ENCODE peak calls at places on chromosomes 3 and 15, in five cellular contexts. Y is psoas muscle, J is cardiac muscle cell, H is neural progenitor cell, R is H9. M is an unnamed sample.
A peak's percentile ranks its signal among the peaks of the same experiment; 100 is the strongest.

GRCh38 chr3:171615742-171616141 is 155.5 kb upstream of the TNIK start:
- DNase-seq in Y (no peak), R (no peak), H (no peak), J (no peak), M (no peak)

GRCh38 chr15:67892559-67893377 is 52.9 kb upstream of the RNU6-1 start:
- DNase-seq in Y (peak; percentile 56), H (no peak), R (no peak), J (no peak), M (no peak)

GRCh38 chr15:89383635-89384604 is 49.3 kb upstream of the POLG start:
- DNase-seq in R (peak; percentile 44), Y (no peak), H (no peak), J (peak; percentile 97), M (no peak)

GRCh38 chr15:28992996-28993719 is 107.4 kb downstream of the APBA2 start:
- DNase-seq in Y (no peak), H (no peak), J (peak; percentile 71), R (no peak), M (no peak)

GRCh38 chr3:67692621-67693020 is 38.2 kb upstream of the SUCLG2 start:
- DNase-seq in Y (no peak), J (peak; percentile 55), R (no peak), H (no peak), M (no peak)

GRCh38 chr3:184703657-184704056 is 8.2 kb downstream of the MAGEF1 start:
- DNase-seq in Y (no peak), R (no peak), J (no peak), H (no peak), M (no peak)

GRCh38 chr3:172539273-172539672 is 16.0 kb upstream of the TNFSF10 start:
- DNase-seq in Y (no peak), J (no peak), R (no peak), H (no peak), M (no peak)

GRCh38 chr3:119891944-119892721 is 110.2 kb downstream of the NR1I2 start:
- DNase-seq in H (peak; percentile 75), Y (no peak), R (peak; percentile 31), J (peak; percentile 79), M (peak; percentile 36)

GRCh38 chr3:60403866-60404265 is 847.4 kb downstream of the FHIT start:
- DNase-seq in J (no peak), Y (no peak), R (no peak), H (no peak), M (no peak)

GRCh38 chr3:31185004-31185357 is 290.5 kb upstream of the GADL1 start:
- DNase-seq in R (no peak), J (no peak), Y (no peak), H (no peak), M (no peak)

GRCh38 chr3:145006291-145006690 is 1034.7 kb downstream of the DIPK2A start:
- DNase-seq in H (no peak), R (no peak), Y (no peak), J (no peak), M (no peak)

GRCh38 chr3:126569390-126569975 is 10.8 kb upstream of the C3orf22 start:
- DNase-seq in R (no peak), Y (peak; percentile 32), H (no peak), J (no peak), M (no peak)

GRCh38 chr3:45611619-45612018 is 17.1 kb downstream of the LIMD1 start:
- DNase-seq in H (peak; percentile 74), J (no peak), Y (no peak), R (no peak), M (no peak)

GRCh38 chr3:40299721-40300335 is 9.7 kb upstream of the EIF1B start:
- DNase-seq in J (no peak), H (no peak), Y (no peak), R (no peak), M (no peak)

GRCh38 chr3:194133661-194134230 is 2.2 kb upstream of the HES1 start:
- DNase-seq in J (peak; percentile 66), R (peak; percentile 65), H (no peak), Y (peak; percentile 82), M (peak; percentile 76)

GRCh38 chr3:55897573-55898224 is 410.6 kb upstream of the WNT5A start:
- DNase-seq in H (peak; percentile 57), Y (no peak), J (peak; percentile 37), R (no peak), M (peak; percentile 40)

GRCh38 chr3:152621967-152622812 is 212.7 kb upstream of the P2RY1 start:
- DNase-seq in Y (no peak), H (no peak), J (no peak), R (no peak), M (no peak)

GRCh38 chr3:42264399-42265058 is 1.5 kb downstream of the CCK start:
- DNase-seq in J (no peak), Y (peak; percentile 73), H (no peak), R (peak; percentile 81), M (no peak)

GRCh38 chr3:65597225-65597951 is 441.3 kb downstream of the MAGI1 start:
- DNase-seq in Y (peak; percentile 48), J (peak; percentile 24), R (peak; percentile 93), H (peak; percentile 98), M (peak; percentile 52)

GRCh38 chr3:71487418-71487817 is 96.1 kb downstream of the FOXP1 start:
- DNase-seq in H (no peak), R (no peak), Y (no peak), J (no peak), M (no peak)

GRCh38 chr3:36648241-36649034 is 115.9 kb downstream of the DCLK3 start:
- DNase-seq in H (no peak), J (no peak), Y (no peak), R (no peak), M (no peak)

GRCh38 chr3:122456074-122456473 is 40.2 kb upstream of the WDR5B start:
- DNase-seq in Y (no peak), R (no peak), J (no peak), H (no peak), M (no peak)

GRCh38 chr3:167109746-167110145 is 270.4 kb downstream of the ZBBX start:
- DNase-seq in R (no peak), Y (no peak), H (no peak), J (no peak), M (no peak)

GRCh38 chr3:154875142-154875541 is 205.0 kb upstream of the MME start:
- DNase-seq in J (no peak), Y (no peak), H (no peak), R (no peak), M (no peak)

GRCh38 chr3:8450618-8451017 is 51.0 kb upstream of the LMCD1 start:
- DNase-seq in H (peak; percentile 19), J (no peak), Y (no peak), R (no peak), M (no peak)

GRCh38 chr3:97872209-97873042 is 50.6 kb downstream of the CRYBG3 start:
- DNase-seq in Y (no peak), H (no peak), R (no peak), J (no peak), M (no peak)

GRCh38 chr3:68256635-68257034 is 602.2 kb upstream of the SUCLG2 start:
- DNase-seq in J (no peak), H (peak; percentile 48), R (peak; percentile 45), Y (no peak), M (peak; percentile 12)

GRCh38 chr3:149339931-149340309 is 6.5 kb upstream of the TM4SF18 start:
- DNase-seq in Y (peak; percentile 85), J (no peak), R (peak; percentile 83), H (no peak), M (no peak)

GRCh38 chr3:167406876-167407492 is 26.9 kb upstream of the ZBBX start:
- DNase-seq in H (peak; percentile 81), Y (no peak), R (peak; percentile 68), J (peak; percentile 82), M (peak; percentile 38)

GRCh38 chr15:50828610-50829206 is 63.2 kb upstream of the SPPL2A start:
- DNase-seq in J (no peak), H (peak; percentile 40), R (no peak), Y (peak; percentile 72), M (no peak)

GRCh38 chr3:127853681-127854080 is 31.4 kb upstream of the MGLL start:
- DNase-seq in Y (no peak), H (peak; percentile 40), R (peak; percentile 52), J (peak; percentile 21), M (no peak)

GRCh38 chr3:127673191-127674098 is 693 bp downstream of the ABTB1 start:
- DNase-seq in J (no peak), R (peak; percentile 39), Y (peak; percentile 77), H (peak; percentile 58), M (peak; percentile 58)

DNA sequence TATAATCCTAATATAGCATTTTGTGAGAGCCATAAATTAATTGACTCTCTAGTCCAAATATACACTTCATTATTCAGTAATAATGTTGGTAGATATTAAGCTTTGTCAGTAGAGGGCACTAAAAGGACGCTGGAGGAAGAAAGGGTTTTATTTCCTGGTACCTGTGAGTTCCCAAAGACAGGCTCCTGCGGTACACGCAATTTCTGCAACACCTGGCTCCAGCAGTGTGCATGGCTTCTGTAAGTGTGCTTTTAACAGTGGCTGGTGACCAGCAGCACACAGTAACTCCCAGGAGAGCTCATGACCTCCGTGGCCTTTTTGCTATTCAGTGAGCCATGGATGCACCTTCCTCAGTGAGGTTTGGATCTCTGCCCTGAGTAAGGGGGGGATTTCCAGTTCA is 338.3 kb upstream of the ZNF385D start:
- DNase-seq in R (peak; percentile 44), J (peak; percentile 53), Y (no peak), H (peak; percentile 45), M (peak; percentile 31)
- TF ChIP-seq CTCF in R (peak; percentile 73), J (peak; percentile 46), Y (peak; percentile 29), H (peak; percentile 66), M (peak; percentile 49)

GRCh38 chr15:66387176-66388056 is 704 bp downstream of the MAP2K1 start:
- DNase-seq in Y (peak; percentile 86), H (peak; percentile 78), J (peak; percentile 70), R (peak; percentile 52), M (peak; percentile 61)
- TF ChIP-seq CTCF in Y (peak; percentile 24), H (peak; percentile 55), J (peak; percentile 48), R (peak; percentile 42), M (peak; percentile 19)

DNA sequence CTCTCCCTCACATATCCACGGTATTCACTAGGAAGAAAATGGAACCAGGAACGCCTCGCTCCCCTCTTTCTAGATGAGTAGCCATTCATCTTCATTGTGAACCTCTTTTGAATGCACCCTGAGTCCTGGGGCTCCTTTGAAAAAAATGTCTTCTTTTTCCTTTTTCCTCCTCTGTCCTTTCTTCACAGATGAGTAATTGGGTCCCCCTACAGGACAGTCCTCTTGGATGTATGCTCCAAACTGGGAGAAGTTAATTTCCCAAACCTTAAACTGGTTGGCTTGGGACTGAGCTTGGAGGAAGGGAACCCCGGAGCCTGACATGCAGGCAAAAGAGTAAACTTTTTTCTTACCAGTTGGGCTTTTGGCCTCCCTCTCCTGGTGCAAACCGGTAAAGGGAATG is 108.8 kb downstream of the DPH6 start:
- DNase-seq in J (no peak), H (peak; percentile 7), Y (no peak), R (peak; percentile 30), M (no peak)
- TF ChIP-seq CTCF in J (peak; percentile 14), H (peak; percentile 28), Y (no peak), R (peak; percentile 50), M (no peak)

DNA sequence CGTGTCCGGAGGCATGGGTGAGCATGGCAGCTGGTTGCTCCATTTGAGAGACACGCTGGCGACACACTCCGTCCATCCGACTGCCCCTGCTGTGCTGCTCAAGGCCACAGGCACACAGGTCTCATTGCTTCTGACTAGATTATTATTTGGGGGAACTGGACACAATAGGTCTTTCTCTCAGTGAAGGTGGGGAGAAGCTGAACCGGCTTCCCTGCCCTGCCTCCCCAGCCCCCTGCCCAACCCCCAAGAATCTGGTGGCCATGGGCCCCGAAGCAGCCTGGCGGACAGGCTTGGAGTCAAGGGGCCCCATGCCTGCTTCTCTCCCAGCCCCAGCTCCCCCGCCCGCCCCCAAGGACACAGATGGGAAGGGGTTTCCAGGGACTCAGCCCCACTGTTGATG is 49.5 kb downstream of the PGPEP1L start:
- DNase-seq in J (no peak), R (no peak), H (no peak), Y (no peak), M (no peak)
- TF ChIP-seq CTCF in J (no peak), R (no peak), H (no peak), Y (no peak), M (no peak)